ENCODE peak calls at places on chromosomes 5 and 9, in four cellular contexts. Y is lung, H is transverse colon, P is PC-3. Q is an unnamed sample. For H3K27me3, the result is how much of the 10 kb centered on the place peaks cover.

GRCh38 chr9:109110326-109111014 is 9.3 kb downstream of the TMEM245 start:
- DNase-seq in Y (no peak), H (no peak), P (peak), Q (peak)

GRCh38 chr5:150117945-150118560 is 31.7 kb upstream of the CSF1R start:
- DNase-seq in Y (no peak), H (no peak), P (no peak), Q (no peak)

GRCh38 chr5:55392669-55393068 is 84.9 kb downstream of the MTREX start:
- DNase-seq in Y (no peak), H (no peak), P (no peak), Q (no peak)

GRCh38 chr9:132877818-132878694 is at the start of gene AK8:
- DNase-seq in Y (peak), H (peak), P (peak), Q (peak)

GRCh38 chr5:156326718-156327259 is at the start of gene SGCD:
- DNase-seq in Y (no peak), H (peak), P (no peak), Q (peak)

GRCh38 chr5:143217804-143218160 is 185.7 kb downstream of the NR3C1 start:
- DNase-seq in Y (no peak), H (no peak), P (no peak), Q (no peak)

GRCh38 chr5:130279386-130279785 is 375.1 kb downstream of the CHSY3 start:
- DNase-seq in Y (no peak), H (no peak), P (peak), Q (no peak)

GRCh38 chr5:428754-429452 is 14.1 kb upstream of the EXOC3 start:
- DNase-seq in Y (no peak), H (no peak), P (no peak), Q (no peak)

GRCh38 chr5:11075010-11075860 is 314.2 kb upstream of the DAP start:
- DNase-seq in Y (no peak), H (no peak), P (no peak), Q (no peak)

GRCh38 chr5:69129413-69129812 is 35.6 kb downstream of the SLC30A5 start:
- DNase-seq in Y (no peak), H (no peak), P (peak), Q (peak)

GRCh38 chr5:141778211-141778610 is 96.2 kb upstream of the ARAP3 start:
- DNase-seq in Y (no peak), H (no peak), P (no peak), Q (no peak)

GRCh38 chr5:86101966-86102365 is 515.8 kb upstream of the COX7C start:
- DNase-seq in Y (no peak), H (no peak), P (no peak), Q (no peak)

GRCh38 chr9:131019387-131020239 is 10.6 kb downstream of the LAMC3 start:
- DNase-seq in Y (no peak), H (no peak), P (no peak), Q (no peak)

GRCh38 chr5:168647083-168647482 is 67.9 kb upstream of the PANK3 start:
- DNase-seq in Y (no peak), H (no peak), P (peak), Q (no peak)

GRCh38 chr9:107286057-107286456 is 3.0 kb downstream of the RAD23B start:
- DNase-seq in Y (no peak), H (no peak), P (peak), Q (no peak)

GRCh38 chr9:70484232-70485130 is 70.0 kb upstream of the KLF9 start:
- DNase-seq in Y (no peak), H (peak), P (peak), Q (peak)

GRCh38 chr5:150412319-150413175 is at the start of gene CD74:
- DNase-seq in Y (peak), H (peak), P (peak), Q (peak)

GRCh38 chr5:32450952-32451351 is 6.4 kb upstream of the ZFR start:
- DNase-seq in Y (no peak), H (no peak), P (peak), Q (no peak)

GRCh38 chr9:124256517-124257069 is 1.2 kb upstream of the NEK6 start:
- DNase-seq in Y (no peak), H (peak), P (peak), Q (peak)

GRCh38 chr9:98430535-98430934 is 175.1 kb upstream of the TBC1D2 start:
- DNase-seq in Y (peak), H (peak), P (no peak), Q (no peak)

GRCh38 chr9:121367651-121368510 is 2.2 kb downstream of the STOM start:
- DNase-seq in Y (no peak), H (no peak), P (no peak), Q (no peak)

GRCh38 chr5:169024426-169024825 is 276.5 kb downstream of the SLIT3 start:
- DNase-seq in Y (no peak), H (no peak), P (no peak), Q (no peak)

GRCh38 chr5:160921714-160922285 is 69.8 kb upstream of the ATP10B start:
- DNase-seq in Y (no peak), H (no peak), P (no peak), Q (no peak)

GRCh38 chr9:119003218-119003617 is 366.0 kb downstream of the BRINP1 start:
- DNase-seq in Y (no peak), H (no peak), P (no peak), Q (no peak)

GRCh38 chr9:110069326-110070248 is 138.4 kb downstream of the C9orf152 start:
- DNase-seq in Y (peak), H (no peak), P (peak), Q (peak)

GRCh38 chr5:180645609-180646204 is 3.7 kb downstream of the FLT4 start:
- DNase-seq in Y (no peak), H (no peak), P (no peak), Q (no peak)

GRCh38 chr5:105506692-105507277 is 1944.2 kb upstream of the NUDT12 start:
- DNase-seq in Y (no peak), H (no peak), P (peak), Q (peak)

GRCh38 chr5:102625940-102626339 is 127.1 kb upstream of the SLCO6A1 start:
- DNase-seq in Y (no peak), H (no peak), P (peak), Q (no peak)

GRCh38 chr5:134540747-134541733 is 15.6 kb downstream of the JADE2 start:
- DNase-seq in Y (no peak), H (no peak), P (no peak), Q (no peak)

GRCh38 chr5:58156354-58156753 is 303.5 kb downstream of the PLK2 start:
- DNase-seq in Y (no peak), H (no peak), P (no peak), Q (peak)
- H3K27ac ChIP-seq in Y (no peak), H (no peak), P (no peak), Q (no peak)

GRCh38 chr9:13444272-13444608 is 164.7 kb upstream of the MPDZ start:
- DNase-seq in Y (no peak), H (no peak), P (no peak), Q (no peak)

GRCh38 chr9:13446261-13446660 is 166.8 kb upstream of the MPDZ start:
- DNase-seq in Y (no peak), H (no peak), P (no peak), Q (no peak)

GRCh38 chr9:13445123-13445522 is 165.6 kb upstream of the MPDZ start:
- DNase-seq in Y (no peak), H (no peak), P (no peak), Q (no peak)

GRCh38 chr9:13443380-13444271 is 164.1 kb upstream of the MPDZ start:
- DNase-seq in Y (no peak), H (no peak), P (no peak), Q (no peak)

GRCh38 chr9:13444696-13445095 is 165.2 kb upstream of the MPDZ start:
- DNase-seq in Y (no peak), H (no peak), P (no peak), Q (no peak)
- H3K4me3 ChIP-seq in Y (no peak), H (no peak), P (no peak), Q (no peak)

DNA sequence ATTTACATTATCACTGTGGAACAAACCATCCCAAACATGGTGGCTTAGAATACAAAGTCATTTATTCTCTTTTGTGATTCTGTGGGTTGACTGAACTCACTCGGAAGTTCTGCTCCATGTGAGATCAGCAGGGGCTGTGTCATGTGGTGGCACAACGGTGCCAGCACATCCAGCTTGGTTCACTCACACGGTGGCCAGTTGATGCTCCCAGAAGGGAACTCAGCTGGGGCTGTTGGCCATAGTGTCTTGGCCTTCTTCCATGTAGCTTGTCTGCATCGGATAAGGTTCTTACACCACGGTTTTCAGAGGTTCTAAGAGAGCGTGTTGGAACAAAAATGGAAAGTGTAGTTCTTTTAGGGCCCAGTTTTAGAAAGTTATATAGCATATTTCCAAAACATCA is 312.7 kb downstream of the DMRT2 start:
- DNase-seq in Y (no peak), H (no peak), P (no peak), Q (no peak)
- H3K27me3 ChIP-seq in Y (under half), H (under half), P (under half), Q (under half)

GRCh38 chr5:74630387-74631087 is 10.0 kb downstream of the ENC1 start:
- DNase-seq in Y (no peak), H (no peak), P (peak), Q (peak)
- H3K27ac ChIP-seq in Y (peak), H (no peak), P (peak), Q (peak)

GRCh38 chr9:36036253-36036779 is 397 bp upstream of the RECK start:
- DNase-seq in Y (no peak), H (no peak), P (no peak), Q (no peak)
- H3K4me3 ChIP-seq in Y (no peak), H (no peak), P (peak), Q (peak)

DNA sequence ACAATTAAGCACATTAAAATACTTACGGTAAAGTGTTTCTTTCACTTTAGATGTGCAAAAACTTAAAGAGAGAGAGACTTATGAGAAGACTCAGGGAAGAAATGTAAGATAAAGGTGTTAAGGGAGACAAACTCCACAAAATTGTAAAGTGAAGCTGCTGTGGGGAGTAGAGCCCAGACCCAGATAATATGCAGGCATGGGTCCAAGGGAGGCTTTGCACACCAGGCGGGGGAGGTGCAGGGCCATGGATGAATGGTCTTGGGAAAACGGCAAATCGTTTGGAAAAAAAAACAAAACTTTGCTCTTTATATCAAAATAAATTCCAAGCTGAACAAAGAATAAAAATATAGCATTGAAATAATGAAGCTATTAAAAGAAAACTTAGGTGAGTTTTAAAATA is 9.1 kb downstream of the SYK start:
- DNase-seq in Y (no peak), H (no peak), P (no peak), Q (no peak)
- H3K27me3 ChIP-seq in Y (under half), H (under half), P (under half), Q (under half)

GRCh38 chr9:21968331-21969010 is 25.7 kb downstream of the CDKN2A start:
- DNase-seq in Y (no peak), H (no peak), P (no peak), Q (no peak)
- H3K27ac ChIP-seq in Y (no peak), H (no peak), P (no peak), Q (no peak)

DNA sequence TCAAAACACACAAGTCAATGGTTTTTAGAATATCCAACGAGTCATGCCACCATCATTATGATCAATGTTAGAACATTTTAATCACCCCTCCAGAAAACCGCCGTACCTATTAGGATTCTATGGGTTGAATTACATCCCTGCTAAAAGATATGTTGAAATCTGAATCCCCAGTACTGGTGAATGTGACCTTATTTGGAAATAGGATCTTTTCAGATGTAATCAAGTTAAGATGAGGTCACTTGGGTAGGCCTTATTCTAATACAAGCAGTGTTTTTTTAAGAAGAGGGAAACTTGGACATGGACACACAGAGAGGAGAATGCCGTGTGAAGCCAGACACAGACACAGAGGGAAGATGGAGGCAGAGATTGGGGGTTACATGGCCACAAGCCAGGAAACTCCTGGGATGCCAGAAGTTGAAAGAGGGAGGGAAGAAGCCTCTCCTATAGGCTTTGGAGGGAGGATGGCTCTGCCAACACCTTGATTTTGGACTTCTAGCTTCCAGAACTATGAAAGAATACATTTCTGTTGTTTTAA is 183.5 kb downstream of the GNA14 start:
- DNase-seq in Y (no peak), H (no peak), P (no peak), Q (no peak)
- H3K4me3 ChIP-seq in Y (no peak), H (no peak), P (no peak), Q (no peak)